ENCODE peak calls at places on chromosome 2, in seven cellular contexts. L is GM23338; U is GM19239; Z is activated CD4-positive, alpha-beta T cell treated with anti-CD3 and anti-CD28 coated beads for 36 hours; I is stimulated activated CD4-positive, alpha-beta T cell treated with anti-CD3 and anti-CD28 coated beads, Interleukin-2, amount 100 ng/mL, for 48 hours; P is fibroblast of lung; K is BE2C. V is an unnamed sample.

GRCh38 chr2:67565761-67566160 is 168.6 kb downstream of the ETAA1 start:
- DNase-seq in L (no peak), U (no peak), Z (no peak), I (no peak), P (peak), K (no peak), V (no peak)

GRCh38 chr2:158559252-158559651 is 102.5 kb downstream of the PKP4 start:
- DNase-seq in L (no peak), U (no peak), Z (no peak), I (no peak), P (no peak), K (no peak), V (no peak)

GRCh38 chr2:8416836-8417832 is 264.7 kb upstream of the ID2 start:
- DNase-seq in L (no peak), U (no peak), Z (no peak), I (no peak), P (no peak), K (peak), V (peak)

GRCh38 chr2:3662239-3662638 is 4.2 kb downstream of the ALLC start:
- DNase-seq in L (peak), U (no peak), Z (no peak), I (no peak), P (no peak), K (no peak), V (no peak)

GRCh38 chr2:238903141-238903540 is 55.3 kb downstream of the TWIST2 start:
- DNase-seq in L (no peak), U (no peak), Z (no peak), I (no peak), P (no peak), K (no peak), V (no peak)

GRCh38 chr2:212538156-212539144 is at the start of gene ERBB4:
- DNase-seq in L (peak), U (no peak), Z (peak), I (no peak), P (no peak), K (peak), V (no peak)

GRCh38 chr2:152055366-152056108 is 43.3 kb downstream of the CACNB4 start:
- DNase-seq in L (no peak), U (no peak), Z (no peak), I (no peak), P (peak), K (no peak), V (no peak)

GRCh38 chr2:177553176-177553909 is 160.8 kb downstream of the AGPS start:
- DNase-seq in L (peak), U (no peak), Z (peak), I (no peak), P (peak), K (no peak), V (no peak)

GRCh38 chr2:9497017-9497416 is 22.7 kb downstream of the IAH1 start:
- DNase-seq in L (no peak), U (no peak), Z (peak), I (no peak), P (no peak), K (no peak), V (no peak)

GRCh38 chr2:239163306-239164070 is 237.3 kb downstream of the HDAC4 start:
- DNase-seq in L (no peak), U (no peak), Z (no peak), I (no peak), P (no peak), K (peak), V (no peak)

GRCh38 chr2:136527560-136527959 is 237.8 kb upstream of the THSD7B start:
- DNase-seq in L (peak), U (no peak), Z (peak), I (no peak), P (peak), K (no peak), V (no peak)

GRCh38 chr2:39728941-39729351 is 50.1 kb downstream of the THUMPD2 start:
- DNase-seq in L (peak), U (peak), Z (peak), I (peak), P (peak), K (peak), V (peak)

GRCh38 chr2:14342313-14342712 is 290.2 kb upstream of the LRATD1 start:
- DNase-seq in L (no peak), U (no peak), Z (no peak), I (no peak), P (no peak), K (no peak), V (no peak)

GRCh38 chr2:223232896-223233295 is 180.9 kb downstream of the KCNE4 start:
- DNase-seq in L (no peak), U (no peak), Z (no peak), I (no peak), P (no peak), K (no peak), V (no peak)

GRCh38 chr2:240348522-240348921 is 86.9 kb upstream of the GPC1 start:
- DNase-seq in L (no peak), U (no peak), Z (no peak), I (no peak), P (peak), K (peak), V (no peak)

GRCh38 chr2:37085731-37086147 is 1.4 kb downstream of the GPATCH11 start:
- DNase-seq in L (no peak), U (no peak), Z (peak), I (no peak), P (peak), K (no peak), V (no peak)

GRCh38 chr2:191064590-191064989 is 50.6 kb upstream of the STAT1 start:
- DNase-seq in L (no peak), U (no peak), Z (peak), I (no peak), P (no peak), K (no peak), V (no peak)

GRCh38 chr2:157751462-157752058 is 122.9 kb upstream of the ACVR1C start:
- DNase-seq in L (peak), U (no peak), Z (peak), I (peak), P (peak), K (peak), V (peak)

GRCh38 chr2:218371987-218372358 is 10.1 kb upstream of the SLC11A1 start:
- DNase-seq in L (no peak), U (no peak), Z (no peak), I (no peak), P (no peak), K (no peak), V (no peak)

GRCh38 chr2:20614201-20615045 is 36.5 kb downstream of the HS1BP3 start:
- DNase-seq in L (peak), U (no peak), Z (no peak), I (no peak), P (peak), K (peak), V (no peak)

GRCh38 chr2:174465327-174465726 is 21.5 kb downstream of the GPR155 start:
- DNase-seq in L (peak), U (no peak), Z (no peak), I (no peak), P (no peak), K (peak), V (peak)

GRCh38 chr2:47558116-47559078 is 155.4 kb downstream of the MSH2 start:
- DNase-seq in L (peak), U (no peak), Z (no peak), I (no peak), P (no peak), K (no peak), V (no peak)

GRCh38 chr2:71467180-71467815 is 13.9 kb downstream of the DYSF start:
- DNase-seq in L (no peak), U (no peak), Z (no peak), I (no peak), P (no peak), K (no peak), V (no peak)

V was measured in SK-N-DZ.